ENCODE peak calls at places on chromosomes 13 and 19, in four cellular contexts. F is lower leg skin, C is brain microvascular endothelial cell, X is NB4. Y is an unnamed sample.

GRCh38 chr13:52706074-52706473 is 33.5 kb downstream of the CNMD start:
- DNase-seq in F (no peak), X (no peak), C (no peak), Y (no peak)

GRCh38 chr13:33665776-33666175 is 152.2 kb upstream of the RFC3 start:
- DNase-seq in F (no peak), X (no peak), C (no peak), Y (no peak)

GRCh38 chr19:36838784-36839324 is 667 bp upstream of the ZNF790 start:
- DNase-seq in F (no peak), C (no peak), X (no peak), Y (no peak)

GRCh38 chr13:48908381-48909087 is 67.2 kb upstream of the FNDC3A start:
- DNase-seq in F (no peak), X (no peak), C (no peak), Y (no peak)

GRCh38 chr19:10921909-10922637 is 6.4 kb downstream of the YIPF2 start:
- DNase-seq in X (no peak), F (no peak), C (no peak), Y (no peak)

GRCh38 chr19:39265321-39265916 is 2.8 kb upstream of the IFNL2 start:
- DNase-seq in F (peak), X (no peak), C (no peak), Y (no peak)

GRCh38 chr13:33377825-33378224 is 92.3 kb upstream of the STARD13 start:
- DNase-seq in F (no peak), C (no peak), X (no peak), Y (no peak)

GRCh38 chr13:113216165-113217056 is 7.0 kb downstream of the CUL4A start:
- DNase-seq in C (peak), X (no peak), F (no peak), Y (no peak)

GRCh38 chr19:32201661-32202060 is 143.7 kb upstream of the ZNF507 start:
- DNase-seq in F (no peak), C (peak), X (peak), Y (no peak)

GRCh38 chr19:53545271-53546065 is 7.5 kb downstream of the ZNF331 start:
- DNase-seq in C (peak), X (no peak), F (no peak), Y (no peak)

GRCh38 chr13:22195726-22196125 is 524.9 kb downstream of the FGF9 start:
- DNase-seq in C (no peak), X (no peak), F (no peak), Y (no peak)

GRCh38 chr19:5892772-5893275 is 10.8 kb downstream of the NDUFA11 start:
- DNase-seq in C (no peak), F (no peak), X (no peak), Y (no peak)
- TF ChIP-seq CTCF in C (no peak), F (no peak), X (no peak), Y (peak)

GRCh38 chr19:6271251-6271650 is 8.5 kb downstream of the MLLT1 start:
- DNase-seq in F (no peak), X (no peak), C (no peak), Y (no peak)
- TF ChIP-seq CTCF in F (no peak), X (no peak), C (peak), Y (no peak)

DNA sequence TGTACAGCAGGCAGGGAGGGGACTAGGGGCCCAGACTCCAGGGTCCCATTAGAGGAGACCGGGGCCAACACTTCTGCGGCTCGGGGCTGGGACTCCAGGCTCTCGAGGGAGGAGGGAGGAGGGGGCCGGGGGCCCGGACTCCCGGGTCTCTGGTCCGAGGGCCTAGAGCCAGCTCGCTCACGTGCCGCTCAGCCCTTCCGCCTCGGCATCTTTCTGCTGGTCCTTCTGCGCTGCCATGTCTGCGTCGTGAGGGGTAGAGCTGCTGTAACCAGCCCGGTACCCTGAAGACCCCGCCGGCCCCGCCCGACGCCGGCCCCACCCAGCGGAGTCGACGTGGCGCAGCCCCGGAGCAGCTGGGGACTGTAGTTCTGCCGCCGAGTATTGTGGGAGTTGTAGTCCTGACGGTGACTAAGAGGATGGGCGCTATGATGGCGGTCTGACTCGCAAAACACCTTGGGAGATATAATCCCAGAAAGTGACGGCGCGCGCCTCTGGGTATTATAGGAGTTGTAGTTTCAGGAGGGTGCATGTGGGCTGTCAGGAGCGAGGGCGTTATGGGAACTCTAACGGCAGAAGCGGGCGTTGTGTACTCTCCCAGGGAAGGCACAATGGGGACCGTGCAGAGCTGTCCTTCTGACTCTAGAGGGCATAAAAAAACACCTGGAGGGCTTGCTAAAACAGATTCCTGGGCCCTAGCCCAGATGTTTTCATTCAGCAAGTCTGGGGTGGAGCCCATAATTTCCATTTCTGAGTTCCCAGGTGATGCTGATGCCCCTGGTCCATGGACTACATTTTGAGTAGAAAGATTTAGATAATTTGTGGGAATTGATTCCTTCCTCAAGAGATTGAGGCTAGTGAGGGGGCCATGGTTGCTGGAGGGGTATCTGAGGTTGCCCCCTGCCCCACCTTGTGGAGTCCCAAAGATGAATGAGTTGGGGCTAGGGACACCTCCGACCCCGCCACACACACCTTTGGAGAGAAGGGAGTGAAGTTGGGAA is at the start of gene RABAC1:
- DNase-seq in C (peak), F (peak), X (peak), Y (peak)
- TF ChIP-seq CTCF in C (peak), F (no peak), X (no peak), Y (no peak)

DNA sequence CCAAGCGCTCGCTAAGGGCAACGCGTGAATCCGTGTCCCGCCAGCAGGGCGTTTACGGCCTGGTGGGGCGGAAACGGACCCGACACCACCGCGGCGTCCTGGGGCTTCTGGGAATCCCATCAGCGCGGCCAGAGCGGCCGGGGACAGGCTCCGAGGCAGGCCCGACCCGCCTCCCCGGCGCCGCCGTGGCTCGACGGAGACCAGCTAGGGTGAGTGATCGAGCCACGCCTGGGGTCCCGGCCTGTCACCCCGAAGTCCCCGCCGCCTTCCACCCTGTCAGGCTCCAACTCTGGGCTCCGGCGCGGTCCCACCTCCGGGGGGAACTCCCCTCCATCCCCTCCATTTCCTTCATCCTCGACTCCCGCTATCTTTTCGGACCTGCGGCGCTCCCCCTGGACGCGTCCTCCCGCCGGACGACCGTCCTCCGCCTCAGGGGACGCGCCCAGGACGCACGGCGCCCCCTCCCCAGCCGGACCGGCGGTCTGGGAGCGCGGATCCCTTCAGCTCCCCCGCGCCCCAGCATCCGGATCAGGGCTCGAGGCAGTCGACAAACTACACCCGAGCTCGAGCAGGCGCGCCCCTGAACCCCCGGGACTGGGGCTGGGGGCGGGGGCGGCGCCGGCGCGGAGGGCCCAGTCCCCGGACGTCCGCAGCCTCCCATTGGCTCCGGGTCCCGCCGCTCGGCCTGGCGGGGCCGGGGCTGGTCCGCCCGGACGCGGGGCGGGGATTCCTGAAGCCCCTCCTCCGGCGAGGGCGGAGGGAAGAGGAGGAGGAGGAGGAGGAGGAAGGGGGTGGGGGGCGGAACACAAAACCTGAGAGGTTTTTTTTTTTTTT is 643 bp upstream of the BICRA start:
- DNase-seq in F (peak), X (peak), C (peak), Y (peak)
- TF ChIP-seq CTCF in F (no peak), X (peak), C (peak), Y (no peak)

GRCh38 chr13:100089633-100090032 is 740 bp downstream of the PCCA start:
- DNase-seq in C (no peak), X (peak), F (no peak), Y (no peak)

GRCh38 chr13:100088282-100088647 is 628 bp upstream of the PCCA start:
- DNase-seq in F (no peak), X (no peak), C (no peak), Y (no peak)

GRCh38 chr13:100090861-100091260 is 2.0 kb downstream of the PCCA start:
- DNase-seq in C (no peak), X (no peak), F (no peak), Y (no peak)

DNA sequence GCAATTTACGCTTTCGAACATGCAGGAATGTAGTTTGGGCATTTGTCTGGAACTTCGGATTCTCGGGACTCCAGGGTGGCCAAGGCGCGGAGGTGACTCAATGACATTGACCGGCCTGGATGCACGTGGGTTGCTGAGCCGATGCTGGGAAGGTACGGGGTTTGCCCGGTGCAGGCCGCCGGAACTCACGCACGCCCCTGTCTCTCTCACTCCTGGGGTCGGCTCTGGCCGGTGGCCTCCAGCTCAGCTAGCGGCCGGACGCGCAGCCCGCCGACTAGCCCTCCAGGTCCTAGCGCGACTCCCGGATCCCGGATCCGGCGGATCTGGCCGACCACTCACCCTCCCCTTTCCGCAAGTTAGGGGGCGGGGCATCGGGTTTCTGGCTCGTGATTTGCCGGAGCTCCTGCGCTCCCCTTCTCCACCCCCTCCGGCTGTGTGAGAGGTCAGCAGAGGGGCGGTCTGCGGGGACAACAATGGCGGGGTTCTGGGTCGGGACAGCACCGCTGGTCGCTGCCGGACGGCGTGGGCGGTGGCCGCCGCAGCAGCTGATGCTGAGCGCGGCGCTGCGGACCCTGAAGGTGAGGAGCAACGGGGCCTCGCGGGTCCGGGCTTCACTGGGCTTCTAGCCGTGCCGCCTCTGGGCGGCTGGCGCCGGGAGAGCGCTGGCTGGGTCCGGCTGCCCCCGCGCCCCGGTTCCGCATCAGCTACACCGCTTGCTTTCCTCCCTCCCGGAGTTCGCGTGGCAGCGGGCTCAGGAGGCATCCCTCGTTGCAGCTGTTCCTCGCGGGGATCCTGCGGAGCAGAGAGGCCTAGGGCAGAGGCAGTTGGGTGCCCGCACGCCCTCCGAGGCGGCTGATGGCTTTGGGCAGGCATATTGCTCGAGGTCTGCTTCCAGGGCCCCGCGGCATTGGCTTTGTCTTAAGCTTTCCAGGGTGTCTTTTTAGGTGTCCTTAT is at the start of gene PCCA:
- DNase-seq in F (peak), X (peak), C (peak), Y (peak)
- TF ChIP-seq CTCF in F (no peak), X (no peak), C (no peak), Y (no peak)

DNA sequence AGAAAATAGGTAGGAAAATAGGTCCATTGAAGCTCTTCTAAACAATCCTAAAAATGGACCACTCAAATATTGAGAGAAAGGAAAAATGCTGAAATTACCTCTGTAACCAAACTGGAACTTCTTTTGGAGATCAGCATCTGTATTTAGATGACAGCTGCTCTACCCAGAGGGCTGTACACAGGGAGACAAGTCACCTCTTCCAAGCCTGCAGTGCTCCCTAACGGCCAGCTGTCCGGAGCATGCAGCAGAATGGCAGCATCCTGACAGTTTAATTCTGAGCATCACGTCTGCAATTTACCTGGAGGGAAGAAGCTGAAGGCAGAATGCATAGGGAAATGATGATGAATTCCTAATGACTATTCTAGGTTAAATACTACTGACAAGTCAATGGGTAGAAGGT is 62.8 kb upstream of the DIAPH3 start:
- DNase-seq in F (no peak), X (peak), C (peak), Y (no peak)
- TF ChIP-seq CTCF in F (no peak), X (peak), C (peak), Y (no peak)

GRCh38 chr13:63279136-63279535 is 1863.5 kb upstream of the PCDH20 start:
- DNase-seq in F (no peak), C (no peak), X (no peak), Y (no peak)
- TF ChIP-seq CTCF in F (no peak), C (no peak), X (no peak), Y (no peak)

DNA sequence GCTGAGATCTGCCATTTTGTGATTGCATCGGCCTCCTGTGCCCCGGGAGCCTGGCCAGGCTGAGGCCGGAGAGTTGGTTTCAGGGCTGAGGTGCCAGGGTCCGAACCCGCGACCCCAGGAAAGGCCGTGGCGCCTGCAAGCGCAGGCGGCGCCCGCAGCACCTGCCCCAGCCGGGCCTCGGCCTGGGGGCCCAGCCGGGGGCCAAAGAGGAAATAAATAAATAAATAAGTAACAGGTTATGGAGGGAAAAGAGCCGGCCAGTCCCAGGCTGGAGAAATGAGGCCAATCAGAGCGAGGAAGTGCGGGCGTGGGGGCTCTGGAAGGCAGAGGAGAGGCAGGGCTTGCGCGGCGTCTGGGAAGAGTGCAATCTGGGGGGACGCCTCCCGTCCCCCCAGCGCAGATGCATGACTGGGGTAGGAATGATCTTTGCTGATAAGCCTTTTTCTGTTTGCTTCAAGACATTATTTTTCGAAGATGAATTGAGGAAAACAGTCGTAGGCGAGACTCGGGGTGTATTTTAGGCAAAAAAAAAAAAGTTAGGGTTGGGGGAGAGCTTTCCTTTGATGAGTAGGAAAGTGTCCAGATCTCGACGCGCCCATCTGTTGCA is 145.6 kb upstream of the ZNF536 start:
- DNase-seq in F (no peak), X (no peak), C (no peak), Y (no peak)
- TF ChIP-seq CTCF in F (no peak), X (no peak), C (no peak), Y (no peak)

Y was measured in mesothelial cell of epicardium.